ENCODE peak calls at places on chromosomes 6 and 20, in nine cellular contexts. One of them, this sample, is unnamed.
A peak's percentile ranks its signal among the peaks of the same experiment; 100 is the strongest.

GRCh38 chr20:64220891-64221527 is 34.5 kb upstream of the PCMTD2 start:
- DNase-seq in Kasumi-1: no peak
- DNase-seq in NAMALWA: no peak
- DNase-seq in putamen: no peak
- DNase-seq in smooth muscle cell of the brain vasculature: no peak
- DNase-seq in NCI-H2081 treated with DMSO at 0.1 percent for 48 hours: no peak
- DNase-seq in GM23248: no peak
- DNase-seq in transverse colon: no peak
- DNase-seq in EL: no peak
- DNase-seq in this sample: no peak

GRCh38 chr20:63032861-63033634 is 26.3 kb upstream of the BHLHE23 start:
- DNase-seq in Kasumi-1: peak; percentile 19
- DNase-seq in NAMALWA: peak; percentile 86
- DNase-seq in putamen: no peak
- DNase-seq in smooth muscle cell of the brain vasculature: no peak
- DNase-seq in NCI-H2081 treated with DMSO at 0.1 percent for 48 hours: no peak
- DNase-seq in GM23248: no peak
- DNase-seq in transverse colon: no peak
- DNase-seq in EL: no peak
- DNase-seq in this sample: no peak

GRCh38 chr6:5435449-5435848 is 174.1 kb downstream of the FARS2 start:
- DNase-seq in Kasumi-1: no peak
- DNase-seq in NAMALWA: no peak
- DNase-seq in putamen: peak; percentile 22
- DNase-seq in smooth muscle cell of the brain vasculature: no peak
- DNase-seq in NCI-H2081 treated with DMSO at 0.1 percent for 48 hours: no peak
- DNase-seq in GM23248: peak; percentile 91
- DNase-seq in transverse colon: no peak
- DNase-seq in EL: peak; percentile 69
- DNase-seq in this sample: peak; percentile 16

GRCh38 chr20:258269-258858 is 840 bp downstream of the DEFB132 start:
- DNase-seq in Kasumi-1: no peak
- DNase-seq in NAMALWA: no peak
- DNase-seq in putamen: no peak
- DNase-seq in smooth muscle cell of the brain vasculature: no peak
- DNase-seq in NCI-H2081 treated with DMSO at 0.1 percent for 48 hours: no peak
- DNase-seq in GM23248: no peak
- DNase-seq in transverse colon: no peak
- DNase-seq in EL: no peak
- DNase-seq in this sample: no peak

GRCh38 chr20:33803921-33804337 is 7.2 kb upstream of the CHMP4B start:
- DNase-seq in Kasumi-1: no peak
- DNase-seq in NAMALWA: no peak
- DNase-seq in putamen: no peak
- DNase-seq in smooth muscle cell of the brain vasculature: no peak
- DNase-seq in NCI-H2081 treated with DMSO at 0.1 percent for 48 hours: no peak
- DNase-seq in GM23248: peak; percentile 88
- DNase-seq in transverse colon: no peak
- DNase-seq in EL: peak; percentile 60
- DNase-seq in this sample: peak; percentile 83

GRCh38 chr6:11656486-11656885 is 118.9 kb downstream of the TMEM170B start:
- DNase-seq in Kasumi-1: no peak
- DNase-seq in NAMALWA: no peak
- DNase-seq in putamen: no peak
- DNase-seq in smooth muscle cell of the brain vasculature: no peak
- DNase-seq in NCI-H2081 treated with DMSO at 0.1 percent for 48 hours: no peak
- DNase-seq in GM23248: no peak
- DNase-seq in transverse colon: no peak
- DNase-seq in EL: no peak
- DNase-seq in this sample: no peak

GRCh38 chr20:47501117-47501482 is 587 bp upstream of the NCOA3 start:
- DNase-seq in Kasumi-1: no peak
- DNase-seq in NAMALWA: no peak
- DNase-seq in putamen: no peak
- DNase-seq in smooth muscle cell of the brain vasculature: no peak
- DNase-seq in NCI-H2081 treated with DMSO at 0.1 percent for 48 hours: no peak
- DNase-seq in GM23248: peak; percentile 46
- DNase-seq in transverse colon: no peak
- DNase-seq in EL: no peak
- DNase-seq in this sample: no peak

GRCh38 chr6:166743925-166744653 is 117.0 kb upstream of the RPS6KA2 start:
- DNase-seq in Kasumi-1: no peak
- DNase-seq in NAMALWA: no peak
- DNase-seq in putamen: no peak
- DNase-seq in smooth muscle cell of the brain vasculature: no peak
- DNase-seq in NCI-H2081 treated with DMSO at 0.1 percent for 48 hours: no peak
- DNase-seq in GM23248: no peak
- DNase-seq in transverse colon: no peak
- DNase-seq in EL: no peak
- DNase-seq in this sample: no peak

GRCh38 chr20:35947489-35947888 is 6.8 kb downstream of the SCAND1 start:
- DNase-seq in Kasumi-1: peak; percentile 63
- DNase-seq in NAMALWA: peak; percentile 70
- DNase-seq in putamen: no peak
- DNase-seq in smooth muscle cell of the brain vasculature: no peak
- DNase-seq in NCI-H2081 treated with DMSO at 0.1 percent for 48 hours: peak; percentile 3
- DNase-seq in GM23248: peak; percentile 45
- DNase-seq in transverse colon: no peak
- DNase-seq in EL: peak; percentile 20
- DNase-seq in this sample: peak; percentile 40

GRCh38 chr6:25971187-25971811 is 8.7 kb downstream of the TRIM38 start:
- DNase-seq in Kasumi-1: peak; percentile 56
- DNase-seq in NAMALWA: no peak
- DNase-seq in putamen: no peak
- DNase-seq in smooth muscle cell of the brain vasculature: no peak
- DNase-seq in NCI-H2081 treated with DMSO at 0.1 percent for 48 hours: no peak
- DNase-seq in GM23248: peak; percentile 95
- DNase-seq in transverse colon: no peak
- DNase-seq in EL: peak; percentile 95
- DNase-seq in this sample: peak; percentile 92

GRCh38 chr6:28335564-28336283 is at the start of gene ZSCAN31:
- DNase-seq in Kasumi-1: peak; percentile 96
- DNase-seq in NAMALWA: peak; percentile 68
- DNase-seq in putamen: peak; percentile 94
- DNase-seq in smooth muscle cell of the brain vasculature: peak; percentile 95
- DNase-seq in NCI-H2081 treated with DMSO at 0.1 percent for 48 hours: no peak
- DNase-seq in GM23248: peak; percentile 97
- DNase-seq in transverse colon: peak; percentile 96
- DNase-seq in EL: peak; percentile 98
- DNase-seq in this sample: peak; percentile 94

GRCh38 chr20:21832442-21833152 is 127.1 kb downstream of the PAX1 start:
- DNase-seq in Kasumi-1: no peak
- DNase-seq in NAMALWA: no peak
- DNase-seq in putamen: no peak
- DNase-seq in smooth muscle cell of the brain vasculature: no peak
- DNase-seq in NCI-H2081 treated with DMSO at 0.1 percent for 48 hours: no peak
- DNase-seq in GM23248: no peak
- DNase-seq in transverse colon: no peak
- DNase-seq in EL: no peak
- DNase-seq in this sample: no peak

GRCh38 chr6:134295953-134296553 is 21.9 kb downstream of the SGK1 start:
- DNase-seq in Kasumi-1: peak; percentile 95
- DNase-seq in NAMALWA: no peak
- DNase-seq in putamen: no peak
- DNase-seq in smooth muscle cell of the brain vasculature: peak; percentile 77
- DNase-seq in NCI-H2081 treated with DMSO at 0.1 percent for 48 hours: no peak
- DNase-seq in GM23248: peak; percentile 96
- DNase-seq in transverse colon: no peak
- DNase-seq in EL: peak; percentile 100
- DNase-seq in this sample: peak; percentile 98

GRCh38 chr6:44730771-44731391 is 343.4 kb downstream of the CDC5L start:
- DNase-seq in Kasumi-1: no peak
- DNase-seq in NAMALWA: no peak
- DNase-seq in putamen: no peak
- DNase-seq in smooth muscle cell of the brain vasculature: peak; percentile 36
- DNase-seq in NCI-H2081 treated with DMSO at 0.1 percent for 48 hours: no peak
- DNase-seq in GM23248: no peak
- DNase-seq in transverse colon: no peak
- DNase-seq in EL: peak; percentile 90
- DNase-seq in this sample: peak; percentile 37

GRCh38 chr20:63215101-63216040 is 560 bp downstream of the YTHDF1 start:
- DNase-seq in Kasumi-1: peak; percentile 25
- DNase-seq in NAMALWA: peak; percentile 55
- DNase-seq in putamen: no peak
- DNase-seq in smooth muscle cell of the brain vasculature: no peak
- DNase-seq in NCI-H2081 treated with DMSO at 0.1 percent for 48 hours: no peak
- DNase-seq in GM23248: peak; percentile 80
- DNase-seq in transverse colon: peak; percentile 23
- DNase-seq in EL: peak; percentile 66
- DNase-seq in this sample: peak; percentile 56

GRCh38 chr6:111980168-111980567 is 73.7 kb upstream of the CCN6 start:
- DNase-seq in Kasumi-1: no peak
- DNase-seq in NAMALWA: no peak
- DNase-seq in putamen: no peak
- DNase-seq in smooth muscle cell of the brain vasculature: no peak
- DNase-seq in NCI-H2081 treated with DMSO at 0.1 percent for 48 hours: no peak
- DNase-seq in GM23248: no peak
- DNase-seq in transverse colon: no peak
- DNase-seq in EL: peak; percentile 30
- DNase-seq in this sample: peak; percentile 50

GRCh38 chr6:91088976-91089375 is 502.1 kb upstream of the MAP3K7 start:
- DNase-seq in Kasumi-1: no peak
- DNase-seq in NAMALWA: no peak
- DNase-seq in putamen: no peak
- DNase-seq in smooth muscle cell of the brain vasculature: no peak
- DNase-seq in NCI-H2081 treated with DMSO at 0.1 percent for 48 hours: no peak
- DNase-seq in GM23248: no peak
- DNase-seq in transverse colon: no peak
- DNase-seq in EL: no peak
- DNase-seq in this sample: no peak

GRCh38 chr6:28134015-28134414 is 7.7 kb upstream of the ZKSCAN8 start:
- DNase-seq in Kasumi-1: peak; percentile 73
- DNase-seq in NAMALWA: peak; percentile 62
- DNase-seq in putamen: no peak
- DNase-seq in smooth muscle cell of the brain vasculature: no peak
- DNase-seq in NCI-H2081 treated with DMSO at 0.1 percent for 48 hours: peak; percentile 10
- DNase-seq in GM23248: peak; percentile 64
- DNase-seq in transverse colon: no peak
- DNase-seq in EL: peak; percentile 59
- DNase-seq in this sample: peak; percentile 55

GRCh38 chr6:140636237-140636636 is 1261.8 kb upstream of the CITED2 start:
- DNase-seq in Kasumi-1: no peak
- DNase-seq in NAMALWA: no peak
- DNase-seq in putamen: no peak
- DNase-seq in smooth muscle cell of the brain vasculature: no peak
- DNase-seq in NCI-H2081 treated with DMSO at 0.1 percent for 48 hours: no peak
- DNase-seq in GM23248: no peak
- DNase-seq in transverse colon: no peak
- DNase-seq in EL: no peak
- DNase-seq in this sample: no peak

GRCh38 chr6:19472168-19472567 is 365.0 kb upstream of the ID4 start:
- DNase-seq in Kasumi-1: no peak
- DNase-seq in NAMALWA: no peak
- DNase-seq in putamen: no peak
- DNase-seq in smooth muscle cell of the brain vasculature: peak; percentile 74
- DNase-seq in NCI-H2081 treated with DMSO at 0.1 percent for 48 hours: no peak
- DNase-seq in GM23248: peak; percentile 82
- DNase-seq in transverse colon: no peak
- DNase-seq in EL: peak; percentile 89
- DNase-seq in this sample: no peak

GRCh38 chr6:25166955-25167753 is 112.0 kb upstream of the CARMIL1 start:
- DNase-seq in Kasumi-1: no peak
- DNase-seq in NAMALWA: no peak
- DNase-seq in putamen: no peak
- DNase-seq in smooth muscle cell of the brain vasculature: no peak
- DNase-seq in NCI-H2081 treated with DMSO at 0.1 percent for 48 hours: peak; percentile 7
- DNase-seq in GM23248: no peak
- DNase-seq in transverse colon: no peak
- DNase-seq in EL: no peak
- DNase-seq in this sample: no peak

GRCh38 chr20:2005359-2005758 is 11.5 kb upstream of the PDYN start:
- DNase-seq in Kasumi-1: no peak
- DNase-seq in NAMALWA: no peak
- DNase-seq in putamen: no peak
- DNase-seq in smooth muscle cell of the brain vasculature: no peak
- DNase-seq in NCI-H2081 treated with DMSO at 0.1 percent for 48 hours: no peak
- DNase-seq in GM23248: peak; percentile 43
- DNase-seq in transverse colon: no peak
- DNase-seq in EL: peak; percentile 15
- DNase-seq in this sample: peak; percentile 20

GRCh38 chr6:135667694-135668455 is 170.3 kb upstream of the AHI1 start:
- DNase-seq in Kasumi-1: no peak
- DNase-seq in NAMALWA: no peak
- DNase-seq in putamen: no peak
- DNase-seq in smooth muscle cell of the brain vasculature: no peak
- DNase-seq in NCI-H2081 treated with DMSO at 0.1 percent for 48 hours: peak; percentile 8
- DNase-seq in GM23248: peak; percentile 67
- DNase-seq in transverse colon: no peak
- DNase-seq in EL: peak; percentile 85
- DNase-seq in this sample: peak; percentile 43

GRCh38 chr6:21441386-21441785 is 152.2 kb upstream of the SOX4 start:
- DNase-seq in Kasumi-1: peak; percentile 34
- DNase-seq in NAMALWA: no peak
- DNase-seq in putamen: no peak
- DNase-seq in smooth muscle cell of the brain vasculature: no peak
- DNase-seq in NCI-H2081 treated with DMSO at 0.1 percent for 48 hours: no peak
- DNase-seq in GM23248: no peak
- DNase-seq in transverse colon: no peak
- DNase-seq in EL: peak; percentile 24
- DNase-seq in this sample: peak; percentile 24

GRCh38 chr20:23257106-23257761 is 93.4 kb upstream of the NXT1 start:
- DNase-seq in Kasumi-1: no peak
- DNase-seq in NAMALWA: no peak
- DNase-seq in putamen: no peak
- DNase-seq in smooth muscle cell of the brain vasculature: no peak
- DNase-seq in NCI-H2081 treated with DMSO at 0.1 percent for 48 hours: no peak
- DNase-seq in GM23248: peak; percentile 61
- DNase-seq in transverse colon: no peak
- DNase-seq in EL: no peak
- DNase-seq in this sample: no peak

GRCh38 chr20:19993937-19994667 is 23.1 kb upstream of the NAA20 start:
- DNase-seq in Kasumi-1: no peak
- DNase-seq in NAMALWA: no peak
- DNase-seq in putamen: no peak
- DNase-seq in smooth muscle cell of the brain vasculature: no peak
- DNase-seq in NCI-H2081 treated with DMSO at 0.1 percent for 48 hours: no peak
- DNase-seq in GM23248: peak; percentile 63
- DNase-seq in transverse colon: no peak
- DNase-seq in EL: peak; percentile 82
- DNase-seq in this sample: peak; percentile 84

GRCh38 chr6:3797231-3798200 is 46.0 kb upstream of the PXDC1 start:
- DNase-seq in Kasumi-1: no peak
- DNase-seq in NAMALWA: no peak
- DNase-seq in putamen: no peak
- DNase-seq in smooth muscle cell of the brain vasculature: no peak
- DNase-seq in NCI-H2081 treated with DMSO at 0.1 percent for 48 hours: no peak
- DNase-seq in GM23248: peak; percentile 76
- DNase-seq in transverse colon: no peak
- DNase-seq in EL: peak; percentile 91
- DNase-seq in this sample: peak; percentile 75

GRCh38 chr6:35539223-35539622 is 26.5 kb upstream of the TULP1 start:
- DNase-seq in Kasumi-1: no peak
- DNase-seq in NAMALWA: no peak
- DNase-seq in putamen: no peak
- DNase-seq in smooth muscle cell of the brain vasculature: no peak
- DNase-seq in NCI-H2081 treated with DMSO at 0.1 percent for 48 hours: no peak
- DNase-seq in GM23248: no peak
- DNase-seq in transverse colon: no peak
- DNase-seq in EL: no peak
- DNase-seq in this sample: no peak

GRCh38 chr6:65979120-65979519 is 272.1 kb upstream of the EYS start:
- DNase-seq in Kasumi-1: no peak
- DNase-seq in NAMALWA: no peak
- DNase-seq in putamen: no peak
- DNase-seq in smooth muscle cell of the brain vasculature: no peak
- DNase-seq in NCI-H2081 treated with DMSO at 0.1 percent for 48 hours: no peak
- DNase-seq in GM23248: peak; percentile 0
- DNase-seq in transverse colon: no peak
- DNase-seq in EL: no peak
- DNase-seq in this sample: no peak